ENCODE peak calls at places on chromosomes 12 and 14, in eight cellular contexts. L, G, N, X, F, J, T and I are unnamed samples.

GRCh38 chr12:53454710-53455109 is 2.8 kb downstream of the PCBP2 start:
- DNase-seq in F (no peak), X (no peak), N (no peak), L (no peak), J (no peak), G (no peak), T (no peak), I (no peak)

GRCh38 chr12:117408161-117408791 is 46.9 kb upstream of the NOS1 start:
- DNase-seq in G (no peak), N (peak), T (peak), F (peak), L (no peak), X (no peak), J (peak), I (no peak)

GRCh38 chr14:39016733-39017095 is 86.3 kb downstream of the SEC23A start:
- DNase-seq in X (no peak), N (no peak), F (no peak), T (no peak), L (no peak), G (no peak), J (no peak), I (no peak)

GRCh38 chr14:89123851-89124250 is 293.2 kb downstream of the FOXN3 start:
- DNase-seq in J (no peak), F (no peak), N (no peak), G (no peak), X (no peak), T (no peak), L (no peak), I (no peak)

GRCh38 chr14:86012391-86012790 is 482.4 kb downstream of the FLRT2 start:
- DNase-seq in G (no peak), X (no peak), T (no peak), F (no peak), L (no peak), J (no peak), N (no peak), I (no peak)

GRCh38 chr12:33834672-33835071 is 187.6 kb upstream of the ALG10 start:
- DNase-seq in N (no peak), T (no peak), J (no peak), G (no peak), L (no peak), F (no peak), X (no peak), I (no peak)

GRCh38 chr12:12466157-12466556 is 96.5 kb downstream of the DUSP16 start:
- DNase-seq in J (no peak), F (no peak), X (no peak), N (no peak), G (no peak), T (no peak), L (no peak), I (no peak)

GRCh38 chr12:103924761-103925641 is 5.2 kb upstream of the HSP90B1 start:
- DNase-seq in F (no peak), L (no peak), T (no peak), X (no peak), G (no peak), N (no peak), J (no peak), I (no peak)

GRCh38 chr12:57057037-57057436 is 7.1 kb upstream of the MYO1A start:
- DNase-seq in J (no peak), F (no peak), G (no peak), L (no peak), N (no peak), X (no peak), T (no peak), I (no peak)

GRCh38 chr12:132727091-132727794 is 16.6 kb downstream of the PGAM5 start:
- DNase-seq in J (no peak), F (no peak), T (no peak), L (no peak), G (no peak), X (no peak), N (no peak), I (no peak)

GRCh38 chr12:100661300-100661951 is 87.9 kb downstream of the GAS2L3 start:
- DNase-seq in G (no peak), X (no peak), T (no peak), J (no peak), L (no peak), N (no peak), F (no peak), I (no peak)

DNA sequence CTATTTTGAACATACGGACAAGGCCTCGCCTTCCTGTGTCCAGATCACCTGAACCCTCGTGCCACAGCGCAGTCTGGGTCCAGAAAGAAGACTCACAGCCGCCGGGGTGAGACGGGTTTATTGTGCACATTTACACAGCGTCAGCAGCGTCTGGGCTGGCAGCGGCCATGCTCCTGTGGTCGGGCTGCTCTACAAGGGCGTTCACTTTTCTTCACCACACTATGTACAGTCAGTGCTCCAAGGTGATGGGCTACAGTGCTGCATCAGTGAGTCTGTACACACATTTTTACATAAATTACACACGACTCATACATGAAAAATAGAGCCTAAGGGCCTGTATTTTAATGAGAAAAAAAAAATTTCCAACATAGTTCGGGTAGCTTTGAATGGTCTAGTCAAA is 18.0 kb downstream of the ZFYVE21 start:
- DNase-seq in F (no peak), G (no peak), J (no peak), T (no peak), N (no peak), X (peak), L (no peak), I (peak)
- TF ChIP-seq EP300 in F (no peak), G (no peak), J (no peak), T (no peak), N (no peak), X (no peak), L (no peak), I (no peak)

GRCh38 chr14:69052181-69052601 is 73.1 kb upstream of the ACTN1 start:
- DNase-seq in N (no peak), X (no peak), G (no peak), T (no peak), F (no peak), J (no peak), L (no peak), I (no peak)

GRCh38 chr14:69048456-69048855 is 69.4 kb upstream of the ACTN1 start:
- DNase-seq in F (no peak), X (no peak), G (no peak), J (peak), N (peak), T (peak), L (no peak), I (no peak)

GRCh38 chr14:69047255-69047654 is 68.2 kb upstream of the ACTN1 start:
- DNase-seq in N (no peak), F (no peak), G (no peak), X (no peak), T (no peak), J (no peak), L (no peak), I (no peak)

GRCh38 chr14:69050235-69051184 is 71.4 kb upstream of the ACTN1 start:
- DNase-seq in G (no peak), J (no peak), F (no peak), X (no peak), L (no peak), T (no peak), N (no peak), I (no peak)

DNA sequence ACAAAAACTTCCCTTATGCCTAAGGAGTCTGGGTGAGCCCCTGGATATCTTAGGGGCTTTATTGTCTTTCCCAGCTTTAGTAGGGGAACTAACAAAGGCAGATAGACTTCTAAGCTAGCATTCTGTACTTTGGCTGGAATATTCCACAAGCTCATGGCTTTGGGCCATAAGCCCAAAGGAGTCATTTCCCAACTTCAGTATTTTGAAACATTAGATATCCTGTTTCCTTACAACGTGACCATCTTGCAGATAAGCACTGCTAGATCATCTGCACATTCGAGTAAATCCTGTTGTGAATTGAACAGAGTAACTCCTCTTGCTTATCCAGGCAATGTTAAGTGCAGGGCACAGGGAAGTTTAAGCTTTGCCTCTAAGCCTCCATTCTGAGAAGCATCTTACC is 70.6 kb upstream of the ACTN1 start:
- DNase-seq in X (peak), F (peak), J (no peak), T (no peak), G (no peak), L (no peak), N (no peak), I (no peak)
- H3K4me3 ChIP-seq in X (no peak), F (no peak), J (no peak), T (no peak), G (no peak), L (no peak), N (no peak), I (no peak)

GRCh38 chr14:103336191-103336590 is 2.2 kb downstream of the EIF5 start:
- DNase-seq in J (no peak), L (no peak), F (no peak), N (no peak), T (no peak), G (no peak), X (no peak), I (peak)
- TF ChIP-seq CTCF in J (no peak), L (no peak), F (no peak), N (no peak), T (no peak), G (no peak), X (no peak), I (no peak)

GRCh38 chr14:94764573-94764972 is 5.3 kb downstream of the GSC start:
- DNase-seq in F (no peak), G (no peak), X (no peak), L (no peak), N (no peak), T (no peak), J (no peak), I (no peak)
- TF ChIP-seq EP300 in F (no peak), G (no peak), X (no peak), L (no peak), N (no peak), T (no peak), J (no peak), I (no peak)